ENCODE peak calls at places on chromosomes 2 and 18, in six cellular contexts. R is cardiac muscle cell, V is Panc1, E is esophagus muscularis mucosa, T is PC-3, A is fibroblast of the aortic adventitia. Z is an unnamed sample.

GRCh38 chr2:241273552-241273988 is 41.9 kb downstream of the HDLBP start:
- DNase-seq in V (no peak), A (no peak), T (no peak), E (peak), R (no peak), Z (no peak)

GRCh38 chr2:191572319-191572718 is 105.6 kb upstream of the NABP1 start:
- DNase-seq in A (no peak), V (no peak), T (no peak), E (no peak), R (no peak), Z (no peak)

GRCh38 chr2:188367164-188367563 is 75.5 kb downstream of the GULP1 start:
- DNase-seq in E (no peak), T (no peak), R (no peak), A (no peak), V (no peak), Z (no peak)

GRCh38 chr2:41207578-41207977 is 755.7 kb upstream of the SLC8A1 start:
- DNase-seq in E (no peak), R (no peak), A (no peak), T (peak), V (no peak), Z (no peak)

GRCh38 chr18:46212398-46212797 is 108.2 kb downstream of the HAUS1 start:
- DNase-seq in T (no peak), A (no peak), V (no peak), E (no peak), R (no peak), Z (no peak)

GRCh38 chr2:109736177-109736827 is 57.8 kb upstream of the RGPD5 start:
- DNase-seq in A (peak), R (peak), T (peak), V (no peak), E (no peak), Z (peak)

GRCh38 chr2:31032475-31032874 is 105.8 kb downstream of the GALNT14 start:
- DNase-seq in R (no peak), T (no peak), E (no peak), V (no peak), A (no peak), Z (no peak)

GRCh38 chr2:17166506-17166905 is 351.7 kb downstream of the RAD51AP2 start:
- DNase-seq in T (no peak), E (no peak), V (no peak), A (no peak), R (no peak), Z (peak)

DNA sequence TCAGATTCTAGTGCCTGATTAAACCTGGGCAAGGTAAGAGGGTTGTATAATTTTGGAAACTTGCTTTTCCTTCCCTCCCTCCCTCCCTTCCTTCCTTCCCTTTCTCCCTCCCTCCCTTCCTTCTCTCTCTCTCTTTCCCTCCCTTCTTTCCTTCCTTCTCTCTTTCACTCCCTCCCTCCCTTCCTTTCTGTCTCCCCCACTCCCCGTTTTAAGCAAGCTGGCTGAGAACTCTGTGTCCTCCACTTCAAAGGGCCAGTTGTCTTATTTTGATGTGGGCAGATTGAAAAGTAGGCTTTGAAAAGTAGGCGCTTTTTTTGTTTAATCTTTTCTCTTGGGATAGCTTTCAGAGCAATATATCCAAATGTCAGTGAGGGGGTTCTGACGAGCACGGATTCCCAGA is 51.9 kb downstream of the CDK15 start:
- DNase-seq in V (no peak), E (no peak), T (no peak), R (no peak), A (no peak), Z (no peak)
- H3K4me3 ChIP-seq in V (no peak), E (no peak), T (no peak), R (no peak), A (no peak), Z (no peak)

GRCh38 chr2:8197825-8198224 is 484.0 kb upstream of the ID2 start:
- DNase-seq in T (no peak), E (no peak), A (no peak), V (no peak), R (no peak), Z (no peak)
- TF ChIP-seq CTCF in T (no peak), E (no peak), A (no peak), V (no peak), R (no peak), Z (no peak)

GRCh38 chr18:13831864-13832508 is 8.0 kb downstream of the MC5R start:
- DNase-seq in R (no peak), V (no peak), E (no peak), T (peak), A (no peak), Z (no peak)
- H3K4me3 ChIP-seq in R (no peak), V (no peak), E (no peak), T (no peak), A (no peak), Z (no peak)

DNA sequence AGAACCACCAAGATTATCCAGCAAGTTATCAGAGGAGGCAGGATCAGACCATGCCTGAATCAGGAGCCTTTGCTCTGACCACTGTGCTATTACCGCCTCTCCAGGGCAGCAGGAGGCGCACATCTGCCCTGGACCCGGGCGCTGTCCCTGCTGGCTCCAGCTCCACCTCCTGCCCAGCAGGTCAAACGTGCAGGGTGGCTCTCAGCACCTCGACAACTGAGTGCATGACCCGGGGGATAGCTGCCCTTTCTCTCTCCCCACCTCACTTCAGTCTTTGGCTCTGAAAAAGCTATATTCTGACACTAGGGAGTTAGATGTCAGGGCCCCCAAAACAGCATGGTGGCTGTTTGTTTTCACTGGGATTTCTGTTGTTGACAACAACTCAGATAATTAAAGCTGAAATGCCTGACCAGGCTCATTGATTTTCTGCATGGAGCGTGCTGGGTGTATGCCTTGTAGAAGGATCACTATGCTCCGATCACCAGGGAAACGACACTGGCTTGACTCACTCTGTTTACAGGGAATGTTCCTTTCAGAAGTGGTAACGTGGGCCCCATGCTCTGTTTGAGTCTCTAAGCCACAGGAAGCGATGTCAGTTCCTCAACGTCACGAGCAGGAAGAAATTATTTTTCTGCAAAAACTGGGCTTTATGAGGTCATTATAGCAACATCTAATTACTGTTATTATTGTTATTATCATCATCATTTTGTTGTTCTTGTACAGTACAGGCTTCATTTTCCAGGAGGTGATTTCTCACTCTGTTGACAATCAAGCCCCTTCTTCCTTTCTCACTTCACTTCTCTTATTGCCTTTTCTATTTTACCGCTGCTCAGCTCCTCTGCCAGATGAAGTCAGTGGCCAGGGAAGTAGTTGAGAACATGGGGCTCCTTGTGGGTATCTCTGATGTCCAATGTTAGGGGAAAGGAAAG is 125.6 kb downstream of the PLB1 start:
- DNase-seq in A (peak), V (peak), T (peak), R (peak), E (peak), Z (peak)
- TF ChIP-seq CTCF in A (peak), V (peak), T (peak), R (peak), E (no peak), Z (peak)